ENCODE peak calls at places on chromosomes 13 and 19, in four cellular contexts. A, Q, M and P are unnamed samples.

GRCh38 chr13:67402546-67402945 is 172.4 kb upstream of the PCDH9 start:
- DNase-seq in A (no peak), Q (no peak), M (no peak), P (no peak)

GRCh38 chr19:31278555-31279435 is 70.4 kb downstream of the TSHZ3 start:
- DNase-seq in A (no peak), Q (no peak), M (no peak), P (no peak)

GRCh38 chr13:83449666-83450395 is 432.4 kb downstream of the SLITRK1 start:
- DNase-seq in A (no peak), Q (no peak), M (no peak), P (no peak)

GRCh38 chr19:29467824-29468401 is 57.9 kb upstream of the VSTM2B start:
- DNase-seq in A (peak; percentile 13), Q (peak; percentile 9), M (no peak), P (no peak)

GRCh38 chr13:77387607-77388200 is 60.8 kb upstream of the MYCBP2 start:
- DNase-seq in A (no peak), Q (no peak), M (no peak), P (no peak)

GRCh38 chr19:7904074-7905020 is 670 bp downstream of the MAP2K7 start:
- DNase-seq in A (no peak), Q (no peak), M (peak; percentile 62), P (no peak)

GRCh38 chr13:41668130-41668757 is 210.9 kb downstream of the RGCC start:
- DNase-seq in A (peak; percentile 90), Q (peak; percentile 69), M (peak; percentile 28), P (peak; percentile 64)

GRCh38 chr19:36120092-36120983 is 5.1 kb downstream of the TBCB start:
- DNase-seq in A (no peak), Q (no peak), M (no peak), P (no peak)

GRCh38 chr13:60787083-60787482 is 390.1 kb downstream of the TDRD3 start:
- DNase-seq in A (peak; percentile 7), Q (no peak), M (no peak), P (no peak)

GRCh38 chr13:75704942-75705320 is 68.8 kb downstream of the LMO7 start:
- DNase-seq in A (no peak), Q (no peak), M (peak; percentile 81), P (no peak)

GRCh38 chr13:32284927-32285632 is 30.1 kb downstream of the ZAR1L start:
- DNase-seq in A (peak; percentile 68), Q (peak; percentile 11), M (no peak), P (peak; percentile 65)

GRCh38 chr19:50833117-50833801 is at the start of gene KLK15:
- DNase-seq in A (no peak), Q (no peak), M (no peak), P (no peak)

GRCh38 chr13:29594710-29595379 is 643 bp downstream of the SLC7A1 start:
- DNase-seq in A (peak; percentile 65), Q (peak; percentile 29), M (peak; percentile 65), P (peak; percentile 48)

GRCh38 chr19:15378529-15379082 is 981 bp downstream of the AKAP8 start:
- DNase-seq in A (peak; percentile 59), Q (peak; percentile 20), M (peak; percentile 64), P (peak; percentile 68)

GRCh38 chr19:52735734-52736133 is 890 bp upstream of the ZNF611 start:
- DNase-seq in A (no peak), Q (peak; percentile 47), M (peak; percentile 68), P (peak; percentile 67)

GRCh38 chr13:28819748-28820098 is 416 bp upstream of the MTUS2 start:
- DNase-seq in A (peak; percentile 70), Q (peak; percentile 78), M (peak; percentile 28), P (peak; percentile 66)

GRCh38 chr19:14361824-14362223 is 19.4 kb upstream of the ADGRE5 start:
- DNase-seq in A (peak; percentile 71), Q (no peak), M (no peak), P (no peak)

GRCh38 chr19:38375748-38376147 is 1.4 kb downstream of the PSMD8 start:
- DNase-seq in A (no peak), Q (no peak), M (no peak), P (no peak)

GRCh38 chr13:24506698-24507335 is 5.8 kb downstream of the PARP4 start:
- DNase-seq in A (no peak), Q (no peak), M (no peak), P (no peak)

GRCh38 chr13:30082391-30082790 is 225.0 kb downstream of the KATNAL1 start:
- DNase-seq in A (no peak), Q (no peak), M (no peak), P (no peak)

GRCh38 chr13:41558781-41559560 is 101.6 kb downstream of the RGCC start:
- DNase-seq in A (no peak), Q (no peak), M (no peak), P (no peak)

GRCh38 chr19:41154060-41154459 is 39.0 kb upstream of the CYP2S1 start:
- DNase-seq in A (no peak), Q (no peak), M (no peak), P (no peak)

GRCh38 chr19:13013649-13014048 is 18.4 kb downstream of the NFIX start:
- DNase-seq in A (no peak), Q (no peak), M (no peak), P (no peak)

GRCh38 chr13:91155512-91156114 is 191.9 kb upstream of the MIR17HG start:
- DNase-seq in A (no peak), Q (no peak), M (no peak), P (no peak)

GRCh38 chr19:4352701-4353121 is 9.3 kb downstream of the MPND start:
- DNase-seq in A (peak; percentile 76), Q (peak; percentile 72), M (no peak), P (peak; percentile 42)

GRCh38 chr13:44098559-44098958 is 218.9 kb downstream of the LACC1 start:
- DNase-seq in A (no peak), Q (no peak), M (no peak), P (no peak)

GRCh38 chr13:36891752-36892151 is 28.3 kb downstream of the SMAD9 start:
- DNase-seq in A (no peak), Q (no peak), M (no peak), P (no peak)

GRCh38 chr19:15812059-15812722 is 3.3 kb downstream of the OR10H1 start:
- DNase-seq in A (no peak), Q (no peak), M (peak; percentile 38), P (peak; percentile 49)

GRCh38 chr19:35882074-35882832 is 13.9 kb downstream of the APLP1 start:
- DNase-seq in A (peak; percentile 82), Q (no peak), M (no peak), P (peak; percentile 41)

GRCh38 chr13:40146586-40147240 is 491.3 kb downstream of the COG6 start:
- DNase-seq in A (no peak), Q (no peak), M (no peak), P (no peak)

GRCh38 chr19:6135367-6135766 is at the start of gene ACSBG2:
- DNase-seq in A (no peak), Q (no peak), M (no peak), P (no peak)

GRCh38 chr13:58592052-58592451 is 960.5 kb downstream of the PCDH17 start:
- DNase-seq in A (no peak), Q (no peak), M (no peak), P (no peak)

GRCh38 chr19:19554074-19555023 is 16.3 kb downstream of the CILP2 start:
- DNase-seq in A (peak; percentile 61), Q (no peak), M (peak; percentile 62), P (peak; percentile 50)

GRCh38 chr13:98504371-98504963 is 72.4 kb downstream of the STK24 start:
- DNase-seq in A (no peak), Q (no peak), M (no peak), P (no peak)
- H3K4me1 ChIP-seq in A (peaks cover 31% of the 10 kb centered on the region), Q (peaks cover 25% of the 10 kb centered on the region), M (peaks cover 50% of the 10 kb centered on the region), P (peaks cover 42% of the 10 kb centered on the region)

GRCh38 chr13:110425444-110425780 is 118.3 kb downstream of the COL4A2 start:
- DNase-seq in A (no peak), Q (no peak), M (no peak), P (no peak)
- H3K4me1 ChIP-seq in A (no peaks in the 10 kb centered on the region), Q (peaks cover 3% of the 10 kb centered on the region), M (peaks cover 12% of the 10 kb centered on the region), P (no peaks in the 10 kb centered on the region)

DNA sequence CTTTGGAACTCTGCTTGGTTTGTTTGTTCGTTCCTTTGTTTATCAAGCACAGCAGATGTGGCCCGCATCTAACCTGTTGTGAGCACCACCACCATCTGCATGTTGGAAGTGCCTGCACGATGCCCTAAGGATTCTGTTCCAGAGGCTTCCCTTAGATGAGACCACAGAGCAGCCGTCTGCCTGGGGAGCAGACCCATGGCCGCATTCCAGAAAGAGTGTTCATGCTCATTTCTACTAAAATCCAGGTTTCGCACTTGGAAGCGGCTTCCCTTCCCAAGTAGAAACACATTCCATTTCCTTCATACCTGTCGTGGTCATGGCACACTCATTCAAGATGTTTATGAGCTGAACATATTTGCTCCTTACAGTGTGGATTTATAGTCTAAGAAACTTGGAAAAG is 27.2 kb downstream of the COL4A2 start:
- DNase-seq in A (no peak), Q (no peak), M (no peak), P (no peak)
- H3K4me1 ChIP-seq in A (peaks cover 19% of the 10 kb centered on the region), Q (peaks cover 26% of the 10 kb centered on the region), M (peaks cover 27% of the 10 kb centered on the region), P (peaks cover 37% of the 10 kb centered on the region)

GRCh38 chr13:106530209-106530906 is 5.1 kb downstream of the EFNB2 start:
- DNase-seq in A (no peak), Q (no peak), M (peak; percentile 43), P (no peak)
- H3K4me1 ChIP-seq in A (no peaks in the 10 kb centered on the region), Q (peaks cover 20% of the 10 kb centered on the region), M (peaks cover 37% of the 10 kb centered on the region), P (peaks cover 4% of the 10 kb centered on the region)

DNA sequence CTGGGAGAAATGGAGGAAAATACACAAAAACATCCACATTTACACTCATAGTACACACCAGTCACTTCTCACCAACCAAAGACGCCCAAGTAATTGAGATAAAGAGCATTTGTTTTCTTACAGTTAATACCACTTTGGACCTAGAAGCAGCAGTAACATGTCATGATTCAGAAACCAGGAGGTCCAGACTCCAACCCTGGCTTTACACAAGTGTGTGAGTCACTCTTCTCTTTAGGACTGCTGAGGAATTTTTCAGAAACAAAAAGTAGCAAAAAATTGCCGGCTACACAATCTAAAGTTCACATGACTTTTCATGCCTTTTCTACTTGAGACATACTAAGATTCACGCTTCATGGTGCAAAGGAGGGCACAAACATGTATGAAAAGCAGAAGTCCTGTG is 42.1 kb downstream of the TUBGCP3 start:
- DNase-seq in A (no peak), Q (no peak), M (no peak), P (no peak)
- H3K4me1 ChIP-seq in A (no peaks in the 10 kb centered on the region), Q (no peaks in the 10 kb centered on the region), M (no peaks in the 10 kb centered on the region), P (no peaks in the 10 kb centered on the region)